ENCODE peak calls at places on chromosome 22, in seven cellular contexts. L, R, T, M, W, Q and U are unnamed samples. For H3K79me1, the result is how much of the 10 kb centered on the place peaks cover.

GRCh38 chr22:30301995-30302809 is 12.9 kb upstream of the CASTOR1 start:
- DNase-seq in R (peak), T (peak), Q (peak), W (no peak), L (no peak), M (no peak), U (no peak)

GRCh38 chr22:22474733-22475132 is 33.8 kb downstream of the ZNF280B start:
- DNase-seq in L (no peak), W (no peak), Q (no peak), M (peak), R (no peak), T (no peak), U (no peak)

GRCh38 chr22:23837496-23837859 is 1.3 kb downstream of the DERL3 start:
- DNase-seq in Q (no peak), T (peak), M (no peak), L (no peak), R (no peak), W (no peak), U (no peak)

GRCh38 chr22:25193548-25193947 is 6.1 kb upstream of the CRYBB3 start:
- DNase-seq in M (peak), T (no peak), R (no peak), Q (no peak), W (peak), L (no peak), U (peak)

GRCh38 chr22:49627217-49628181 is 200.2 kb downstream of the BRD1 start:
- DNase-seq in R (no peak), L (no peak), W (peak), Q (no peak), T (no peak), M (peak), U (no peak)

GRCh38 chr22:23233084-23233501 is 52.8 kb downstream of the BCR start:
- DNase-seq in M (peak), T (no peak), W (no peak), R (no peak), Q (no peak), L (no peak), U (peak)

GRCh38 chr22:27206001-27206746 is 548.8 kb downstream of the MIAT start:
- DNase-seq in L (no peak), T (no peak), M (no peak), Q (no peak), W (no peak), R (peak), U (no peak)

GRCh38 chr22:17917490-17917983 is 106.8 kb downstream of the MICAL3 start:
- DNase-seq in T (no peak), M (no peak), R (no peak), W (no peak), L (no peak), Q (no peak), U (no peak)

GRCh38 chr22:28791841-28792490 is 8.4 kb downstream of the XBP1 start:
- DNase-seq in R (peak), T (no peak), W (no peak), M (no peak), Q (no peak), L (no peak), U (no peak)

GRCh38 chr22:30214703-30215405 is 31.7 kb downstream of the LIF start:
- DNase-seq in W (no peak), M (no peak), T (no peak), L (no peak), Q (no peak), R (no peak), U (peak)

GRCh38 chr22:23404689-23405365 is 175.3 kb downstream of the IGLL1 start:
- DNase-seq in M (peak), Q (peak), W (peak), R (peak), L (no peak), T (peak), U (peak)

GRCh38 chr22:50609599-50609998 is 9.0 kb downstream of the MAPK8IP2 start:
- DNase-seq in T (no peak), W (no peak), R (no peak), M (no peak), Q (no peak), L (no peak), U (no peak)

GRCh38 chr22:49936018-49936972 is 17.9 kb downstream of the CRELD2 start:
- DNase-seq in M (peak), T (peak), Q (peak), R (peak), L (peak), W (no peak), U (peak)

GRCh38 chr22:29958170-29958569 is 75.2 kb downstream of the MTMR3 start:
- DNase-seq in Q (no peak), L (no peak), T (no peak), W (no peak), M (no peak), R (no peak), U (no peak)

GRCh38 chr22:28424427-28425080 is 255.1 kb downstream of the TTC28 start:
- DNase-seq in W (no peak), M (no peak), L (no peak), R (peak), Q (peak), T (peak), U (no peak)

GRCh38 chr22:46464296-46464695 is 73.1 kb downstream of the CELSR1 start:
- DNase-seq in L (no peak), R (no peak), M (no peak), W (no peak), T (no peak), Q (no peak), U (no peak)

GRCh38 chr22:46061431-46062231 is 84.7 kb upstream of the WNT7B start:
- DNase-seq in Q (no peak), M (peak), L (no peak), W (peak), R (no peak), T (no peak), U (peak)

GRCh38 chr22:23256986-23257888 is 76.9 kb downstream of the BCR start:
- DNase-seq in L (no peak), M (no peak), R (no peak), W (no peak), T (no peak), Q (peak), U (no peak)

GRCh38 chr22:46578824-46579561 is 41.2 kb upstream of the GRAMD4 start:
- DNase-seq in W (no peak), L (no peak), R (peak), M (no peak), T (peak), Q (peak), U (peak)

GRCh38 chr22:22666307-22667091 is 22.1 kb downstream of the GGTLC2 start:
- DNase-seq in Q (no peak), M (peak), T (no peak), L (no peak), R (peak), W (no peak), U (peak)

GRCh38 chr22:23804781-23805291 is 18.1 kb downstream of the SMARCB1 start:
- DNase-seq in R (no peak), T (no peak), W (no peak), L (no peak), Q (no peak), M (peak), U (no peak)

GRCh38 chr22:30287626-30288413 is 1.5 kb downstream of the CASTOR1 start:
- DNase-seq in W (peak), T (peak), L (peak), Q (peak), M (peak), R (peak), U (peak)

GRCh38 chr22:45975266-45976161 is 1.4 kb downstream of the WNT7B start:
- DNase-seq in M (peak), W (no peak), Q (no peak), T (peak), R (no peak), L (no peak), U (no peak)

GRCh38 chr22:45579806-45580702 is 77.4 kb downstream of the FBLN1 start:
- DNase-seq in L (no peak), M (no peak), T (no peak), W (no peak), Q (no peak), R (no peak), U (no peak)

GRCh38 chr22:49724893-49725489 is 102.7 kb downstream of the BRD1 start:
- DNase-seq in L (no peak), R (peak), T (no peak), W (peak), M (peak), Q (peak), U (peak)

GRCh38 chr22:27241430-27242110 is 560.0 kb downstream of the MN1 start:
- DNase-seq in Q (peak), T (no peak), R (no peak), M (no peak), W (no peak), L (no peak), U (no peak)

DNA sequence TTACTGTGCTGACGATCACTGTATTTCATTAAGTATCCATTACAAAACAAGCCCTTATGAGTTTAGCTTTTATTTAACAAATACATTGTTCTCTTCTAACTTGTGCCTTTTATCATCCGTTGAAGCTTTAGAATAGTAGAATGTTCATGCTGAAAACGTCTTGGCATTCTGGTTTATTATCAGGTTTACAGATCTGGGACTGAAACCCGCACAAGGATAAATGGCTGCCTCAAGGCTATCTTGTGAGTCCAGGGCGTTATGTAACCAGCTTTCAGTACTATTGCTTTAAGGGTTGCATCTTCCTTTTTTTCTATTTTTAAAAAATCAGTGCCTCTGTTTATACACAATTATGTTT is 66.6 kb upstream of the PRODH start:
- DNase-seq in T (peak), M (no peak), Q (no peak), R (no peak), W (no peak), L (no peak), U (no peak)
- H2BK5ac ChIP-seq in T (no peak), M (no peak), Q (no peak), R (no peak), W (no peak), L (no peak), U (no peak)

GRCh38 chr22:38566726-38567504 is 3.1 kb downstream of the DMC1 start:
- DNase-seq in R (no peak), W (no peak), L (no peak), M (no peak), T (no peak), Q (no peak), U (no peak)

GRCh38 chr22:38567531-38568245 is 2.3 kb downstream of the DMC1 start:
- DNase-seq in M (no peak), T (peak), R (no peak), Q (no peak), L (no peak), W (no peak), U (no peak)

GRCh38 chr22:38565441-38565840 is 4.5 kb downstream of the DMC1 start:
- DNase-seq in L (no peak), Q (no peak), W (no peak), M (no peak), T (no peak), R (no peak), U (no peak)

GRCh38 chr22:38569181-38569971 is 607 bp downstream of the DMC1 start:
- DNase-seq in R (no peak), L (no peak), T (no peak), W (no peak), M (no peak), Q (peak), U (no peak)

DNA sequence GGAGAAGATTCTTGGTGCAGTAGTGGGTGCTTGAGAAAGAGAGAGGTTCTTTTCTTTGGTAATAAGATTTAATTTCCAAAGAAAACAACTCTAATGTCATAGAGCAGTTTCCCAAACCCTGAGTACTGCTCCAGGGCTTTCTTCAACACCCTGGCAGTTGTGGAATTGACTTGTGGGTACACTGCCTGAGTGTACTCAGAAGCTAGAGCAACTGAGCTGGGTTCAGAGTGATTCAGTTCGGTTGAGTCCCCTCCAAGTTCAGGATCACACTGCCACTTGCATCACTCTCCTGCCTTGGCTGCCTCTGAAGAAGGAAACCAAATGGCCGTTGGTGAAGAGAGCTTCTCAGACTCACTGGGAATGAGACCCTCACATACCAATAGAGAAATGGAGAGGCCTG is 5.3 kb downstream of the DMC1 start:
- DNase-seq in R (peak), L (no peak), Q (no peak), W (no peak), T (no peak), M (no peak), U (no peak)
- H3K79me1 ChIP-seq in R (under half), L (under half), Q (under half), W (under half), T (under half), M (under half), U (under half)

GRCh38 chr22:42208362-42208761 is 62.1 kb downstream of the TCF20 start:
- DNase-seq in R (no peak), L (no peak), W (no peak), Q (no peak), M (no peak), T (no peak), U (no peak)
- H2BK5ac ChIP-seq in R (no peak), L (no peak), W (no peak), Q (no peak), M (no peak), T (no peak), U (no peak)

DNA sequence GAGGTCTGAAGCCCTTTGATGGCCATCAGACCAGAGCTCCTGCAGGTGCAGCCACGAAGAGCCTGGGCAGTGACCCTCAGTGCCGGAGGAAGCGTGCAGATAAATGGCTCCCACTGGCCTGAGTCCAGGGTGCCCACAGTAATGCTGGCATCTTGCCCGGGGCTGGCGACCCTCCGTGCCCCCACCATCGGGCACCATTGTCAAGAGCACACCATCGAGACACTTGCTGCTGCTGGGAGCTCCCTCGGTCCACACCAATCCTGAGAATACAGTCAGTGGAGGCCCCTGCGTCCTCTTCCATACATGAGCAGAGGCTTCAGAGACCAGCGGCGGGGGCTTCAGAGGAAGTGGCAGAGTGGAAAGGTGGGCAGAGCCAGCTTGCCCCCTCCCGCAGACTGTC is 1448.3 kb downstream of the BRD1 start:
- DNase-seq in Q (no peak), R (no peak), M (no peak), W (no peak), L (no peak), T (no peak), U (no peak)
- H3K79me1 ChIP-seq in Q (under half), R (under half), M (under half), W (under half), L (under half), T (under half), U (under half)

GRCh38 chr22:43152001-43152354 is 619 bp downstream of the TSPO start:
- DNase-seq in Q (no peak), M (peak), W (no peak), R (no peak), T (no peak), L (no peak), U (no peak)

GRCh38 chr22:43154887-43155536 is 3.7 kb downstream of the TSPO start:
- DNase-seq in L (no peak), T (no peak), R (no peak), M (no peak), Q (no peak), W (no peak), U (no peak)

GRCh38 chr22:43155789-43156188 is 4.4 kb downstream of the TSPO start:
- DNase-seq in L (no peak), T (no peak), W (no peak), Q (no peak), R (no peak), M (no peak), U (no peak)

GRCh38 chr22:43152355-43153071 is 1.2 kb downstream of the TSPO start:
- DNase-seq in T (no peak), M (peak), R (peak), L (no peak), W (no peak), Q (peak), U (no peak)

DNA sequence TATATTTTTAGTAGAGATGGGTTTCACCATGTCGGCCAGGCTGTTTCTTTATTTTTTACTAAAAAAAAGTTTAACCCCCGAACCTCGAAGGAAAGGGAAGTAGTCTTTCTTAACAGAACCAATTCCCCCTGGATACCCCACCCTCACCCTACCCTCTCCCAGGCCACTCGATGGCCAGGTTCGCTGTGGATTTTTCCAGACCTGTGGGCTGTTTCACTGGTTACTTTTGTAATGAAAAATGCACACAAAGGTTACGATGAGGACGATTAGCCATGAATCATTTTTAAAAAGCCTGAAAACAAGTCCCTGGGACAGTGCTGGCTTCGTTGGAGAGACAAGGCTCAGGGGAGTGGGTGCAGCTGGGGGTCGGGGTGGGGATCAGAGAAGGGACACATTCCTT is 2.6 kb downstream of the TSPO start:
- DNase-seq in Q (peak), L (no peak), T (peak), W (no peak), R (no peak), M (no peak), U (no peak)
- H2BK5ac ChIP-seq in Q (no peak), L (no peak), T (no peak), W (no peak), R (no peak), M (no peak), U (no peak)

GRCh38 chr22:31623634-31624312 is 38.2 kb downstream of the PISD start:
- DNase-seq in M (no peak), L (no peak), R (no peak), W (no peak), Q (no peak), T (peak), U (no peak)
- H3K79me1 ChIP-seq in M (under half), L (under half), R (under half), W (under half), Q (under half), T (under half), U (under half)

DNA sequence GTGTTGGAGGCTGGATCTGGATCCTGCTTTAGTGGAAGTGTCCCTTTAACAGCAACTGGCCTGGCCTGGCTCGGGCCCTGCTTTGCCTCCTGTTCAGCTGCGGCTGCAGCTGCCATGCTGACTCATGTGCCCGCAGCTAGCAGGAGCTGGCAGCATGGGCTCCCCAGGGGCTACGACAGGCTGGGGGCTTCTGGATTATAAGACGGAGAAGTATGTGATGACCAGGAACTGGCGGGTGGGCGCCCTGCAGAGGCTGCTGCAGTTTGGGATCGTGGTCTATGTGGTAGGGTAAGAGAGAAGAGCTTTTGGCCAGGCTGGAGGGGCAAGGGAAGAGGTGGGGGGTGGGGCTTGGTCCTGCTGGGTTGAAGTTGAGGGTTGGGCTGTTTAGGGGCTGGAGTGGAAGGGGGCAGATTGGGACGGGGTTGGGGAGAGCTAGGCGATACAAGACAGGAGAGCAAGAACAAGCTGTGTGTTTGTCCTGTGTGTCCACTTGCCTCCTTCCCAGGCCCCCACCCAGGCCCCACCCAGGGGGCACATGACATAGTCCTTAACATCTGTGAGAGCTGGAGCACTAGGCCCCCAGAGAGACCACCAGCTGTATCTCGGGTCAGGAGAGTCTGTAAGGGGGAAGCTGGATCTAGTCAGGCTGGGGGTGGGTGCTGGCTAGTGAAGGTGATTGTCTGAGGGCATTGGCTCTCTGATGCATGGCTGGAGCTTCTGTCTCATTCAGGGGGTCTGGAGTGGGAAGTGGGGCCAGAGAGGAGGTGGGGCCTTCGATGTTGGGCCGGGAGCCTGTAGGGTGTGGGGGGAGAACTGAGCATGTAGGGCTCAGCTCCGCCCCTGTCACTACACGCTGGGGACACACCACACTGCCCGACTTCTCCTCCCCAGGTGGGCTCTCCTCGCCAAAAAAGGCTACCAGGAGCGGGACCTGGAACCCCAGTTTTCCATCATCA is at the start of gene P2RX6:
- DNase-seq in R (peak), L (no peak), T (peak), M (no peak), Q (peak), W (no peak), U (no peak)
- H2BK5ac ChIP-seq in R (peak), L (peak), T (peak), M (peak), Q (no peak), W (peak), U (no peak)

GRCh38 chr22:40694409-40694808 is 15.1 kb downstream of the MCHR1 start:
- DNase-seq in T (no peak), M (no peak), W (no peak), L (no peak), R (no peak), Q (no peak), U (no peak)
- H3K79me1 ChIP-seq in T (under half), M (under half), W (under half), L (under half), R (under half), Q (under half), U (under half)

GRCh38 chr22:44451016-44451415 is 47.0 kb downstream of the RTL6 start:
- DNase-seq in M (no peak), W (no peak), L (no peak), T (no peak), R (no peak), Q (no peak), U (no peak)
- H2BK5ac ChIP-seq in M (no peak), W (no peak), L (no peak), T (no peak), R (no peak), Q (no peak), U (no peak)